ENCODE peak calls at places on chromosomes 5 and 9, in ten cellular contexts. C is EL; M is stimulated activated CD8-positive, alpha-beta memory T cell treated with anti-CD3 and anti-CD28 coated beads, Interleukin-15, amount 100 ng/mL, for 4 hours; B is GM18507; X is H9; F is progenitor cell of endocrine pancreas; D is left kidney; R is hypothalamus; W is globus pallidus; O is AG08395. K is an unnamed sample.

GRCh38 chr9:37939575-37940095 is 35.7 kb upstream of the SLC25A51 start:
- DNase-seq in C (no peak), M (no peak), B (no peak), X (no peak), F (no peak), D (no peak), R (no peak), W (no peak), O (no peak), K (no peak)

GRCh38 chr5:133343196-133343595 is 269.1 kb downstream of the FSTL4 start:
- DNase-seq in C (no peak), M (no peak), B (no peak), X (no peak), F (no peak), D (no peak), R (no peak), W (no peak), O (no peak), K (no peak)

GRCh38 chr5:150057052-150057451 is 29.3 kb downstream of the CSF1R start:
- DNase-seq in C (no peak), M (no peak), B (no peak), X (no peak), F (no peak), D (no peak), R (no peak), W (no peak), O (no peak), K (no peak)

GRCh38 chr9:70044450-70045307 is 1.0 kb downstream of the MAMDC2 start:
- DNase-seq in C (peak; percentile 61), M (no peak), B (no peak), X (peak; percentile 72), F (no peak), D (peak; percentile 36), R (peak; percentile 21), W (no peak), O (peak; percentile 56), K (peak; percentile 35)

GRCh38 chr5:103890313-103890712 is 327.7 kb upstream of the NUDT12 start:
- DNase-seq in C (no peak), M (no peak), B (no peak), X (no peak), F (no peak), D (no peak), R (no peak), W (peak; percentile 43), O (no peak), K (no peak)

GRCh38 chr9:124657526-124657925 is 113.6 kb downstream of the NR6A1 start:
- DNase-seq in C (no peak), M (no peak), B (no peak), X (no peak), F (no peak), D (peak; percentile 73), R (no peak), W (no peak), O (no peak), K (no peak)

GRCh38 chr9:14221558-14221957 is 92.4 kb downstream of the NFIB start:
- DNase-seq in C (peak; percentile 87), M (no peak), B (no peak), X (no peak), F (no peak), D (no peak), R (no peak), W (no peak), O (peak; percentile 60), K (peak; percentile 74)

GRCh38 chr5:17252543-17252942 is 35.1 kb downstream of the BASP1 start:
- DNase-seq in C (peak; percentile 30), M (no peak), B (no peak), X (no peak), F (no peak), D (no peak), R (no peak), W (no peak), O (no peak), K (no peak)

GRCh38 chr9:78005231-78006002 is 26.2 kb downstream of the GNAQ start:
- DNase-seq in C (no peak), M (no peak), B (no peak), X (no peak), F (no peak), D (no peak), R (no peak), W (no peak), O (no peak), K (no peak)

GRCh38 chr5:172144291-172144815 is 43.7 kb downstream of the STK10 start:
- DNase-seq in C (no peak), M (no peak), B (no peak), X (no peak), F (no peak), D (peak; percentile 39), R (peak; percentile 22), W (peak; percentile 82), O (no peak), K (no peak)

GRCh38 chr5:159091051-159091450 is 8.7 kb downstream of the EBF1 start:
- DNase-seq in C (no peak), M (no peak), B (no peak), X (no peak), F (no peak), D (no peak), R (no peak), W (no peak), O (no peak), K (no peak)

GRCh38 chr9:69385474-69386091 is 60.6 kb downstream of the ENTREP1 start:
- DNase-seq in C (no peak), M (no peak), B (no peak), X (peak; percentile 75), F (peak; percentile 23), D (peak; percentile 51), R (no peak), W (no peak), O (no peak), K (no peak)

GRCh38 chr5:67680109-67680508 is 483.5 kb upstream of the CD180 start:
- DNase-seq in C (no peak), M (no peak), B (no peak), X (no peak), F (no peak), D (no peak), R (no peak), W (no peak), O (peak; percentile 33), K (no peak)

GRCh38 chr9:133200631-133201030 is 8.4 kb downstream of the OBP2B start:
- DNase-seq in C (no peak), M (no peak), B (no peak), X (no peak), F (no peak), D (no peak), R (no peak), W (no peak), O (no peak), K (no peak)

GRCh38 chr9:11269036-11269435 is 656.2 kb upstream of the PTPRD start:
- DNase-seq in C (no peak), M (no peak), B (no peak), X (no peak), F (no peak), D (no peak), R (no peak), W (no peak), O (no peak), K (no peak)

GRCh38 chr5:40603378-40603777 is 76.3 kb upstream of the PTGER4 start:
- DNase-seq in C (peak; percentile 53), M (no peak), B (no peak), X (no peak), F (no peak), D (peak; percentile 63), R (no peak), W (no peak), O (no peak), K (peak; percentile 41)

GRCh38 chr9:38708759-38709158 is 11.2 kb downstream of the FAM240B start:
- DNase-seq in C (no peak), M (no peak), B (no peak), X (no peak), F (no peak), D (no peak), R (no peak), W (no peak), O (no peak), K (no peak)

GRCh38 chr5:127358782-127359181 is 68.2 kb downstream of the MEGF10 start:
- DNase-seq in C (peak; percentile 49), M (no peak), B (no peak), X (no peak), F (no peak), D (no peak), R (no peak), W (peak; percentile 63), O (peak; percentile 33), K (no peak)

GRCh38 chr5:11415751-11416150 is 488.5 kb downstream of the CTNND2 start:
- DNase-seq in C (no peak), M (no peak), B (no peak), X (no peak), F (no peak), D (peak; percentile 27), R (no peak), W (peak; percentile 47), O (no peak), K (no peak)

GRCh38 chr9:72661401-72662135 is 140.2 kb downstream of the TMC1 start:
- DNase-seq in C (peak; percentile 42), M (no peak), B (no peak), X (no peak), F (no peak), D (no peak), R (no peak), W (no peak), O (peak; percentile 75), K (peak; percentile 60)

GRCh38 chr9:124450241-124450924 is at the start of gene ADGRD2:
- DNase-seq in C (peak; percentile 55), M (no peak), B (no peak), X (peak; percentile 95), F (peak; percentile 39), D (peak; percentile 80), R (no peak), W (no peak), O (peak; percentile 53), K (no peak)

GRCh38 chr9:122218070-122218884 is 10.5 kb downstream of the LHX6 start:
- DNase-seq in C (no peak), M (no peak), B (no peak), X (no peak), F (no peak), D (no peak), R (no peak), W (no peak), O (no peak), K (no peak)